ENCODE peak calls at places on chromosomes 1 and 21, in nine cellular contexts. One of them, this sample, is unnamed.

GRCh38 chr1:220043646-220044045 is 2.7 kb downstream of the EPRS1 start:
- DNase-seq in left kidney: no peak
- DNase-seq in CD8-positive, alpha-beta memory T cell: no peak
- DNase-seq in GM06990: no peak
- DNase-seq in colonic mucosa: no peak
- DNase-seq in NCI-H1092 treated with DMSO at 0.1 percent for 48 hours: no peak
- DNase-seq in MCF 10A: no peak
- DNase-seq in activated naive CD4-positive, alpha-beta T cell: no peak
- DNase-seq in fibroblast of the aortic adventitia: no peak
- DNase-seq in this sample: no peak

GRCh38 chr1:235113183-235113917 is 15.3 kb downstream of the TOMM20 start:
- DNase-seq in colonic mucosa: no peak
- DNase-seq in NCI-H1092 treated with DMSO at 0.1 percent for 48 hours: no peak
- DNase-seq in MCF 10A: no peak
- DNase-seq in fibroblast of the aortic adventitia: no peak
- DNase-seq in CD8-positive, alpha-beta memory T cell: no peak
- DNase-seq in left kidney: no peak
- DNase-seq in GM06990: no peak
- DNase-seq in activated naive CD4-positive, alpha-beta T cell: no peak
- DNase-seq in this sample: no peak

GRCh38 chr1:211527006-211527405 is 35.0 kb upstream of the RD3 start:
- DNase-seq in activated naive CD4-positive, alpha-beta T cell: no peak
- DNase-seq in CD8-positive, alpha-beta memory T cell: no peak
- DNase-seq in left kidney: no peak
- DNase-seq in MCF 10A: no peak
- DNase-seq in NCI-H1092 treated with DMSO at 0.1 percent for 48 hours: no peak
- DNase-seq in colonic mucosa: no peak
- DNase-seq in fibroblast of the aortic adventitia: no peak
- DNase-seq in GM06990: no peak
- DNase-seq in this sample: no peak

GRCh38 chr1:203078478-203078877 is 7.3 kb downstream of the MYOG start:
- DNase-seq in colonic mucosa: no peak
- DNase-seq in NCI-H1092 treated with DMSO at 0.1 percent for 48 hours: no peak
- DNase-seq in left kidney: no peak
- DNase-seq in MCF 10A: no peak
- DNase-seq in GM06990: no peak
- DNase-seq in fibroblast of the aortic adventitia: no peak
- DNase-seq in CD8-positive, alpha-beta memory T cell: no peak
- DNase-seq in activated naive CD4-positive, alpha-beta T cell: no peak
- DNase-seq in this sample: no peak

GRCh38 chr1:23980725-23981063 is 567 bp upstream of the SRSF10 start:
- DNase-seq in colonic mucosa: peak
- DNase-seq in GM06990: peak
- DNase-seq in fibroblast of the aortic adventitia: peak
- DNase-seq in CD8-positive, alpha-beta memory T cell: peak
- DNase-seq in MCF 10A: peak
- DNase-seq in left kidney: peak
- DNase-seq in NCI-H1092 treated with DMSO at 0.1 percent for 48 hours: no peak
- DNase-seq in activated naive CD4-positive, alpha-beta T cell: no peak
- DNase-seq in this sample: no peak

GRCh38 chr1:150808134-150808533 is at the start of gene CTSK:
- DNase-seq in left kidney: no peak
- DNase-seq in NCI-H1092 treated with DMSO at 0.1 percent for 48 hours: no peak
- DNase-seq in colonic mucosa: no peak
- DNase-seq in activated naive CD4-positive, alpha-beta T cell: no peak
- DNase-seq in MCF 10A: no peak
- DNase-seq in GM06990: no peak
- DNase-seq in fibroblast of the aortic adventitia: peak
- DNase-seq in CD8-positive, alpha-beta memory T cell: no peak
- DNase-seq in this sample: no peak

GRCh38 chr1:192270398-192270797 is 46.4 kb upstream of the RGS21 start:
- DNase-seq in fibroblast of the aortic adventitia: no peak
- DNase-seq in MCF 10A: no peak
- DNase-seq in colonic mucosa: no peak
- DNase-seq in GM06990: no peak
- DNase-seq in left kidney: no peak
- DNase-seq in NCI-H1092 treated with DMSO at 0.1 percent for 48 hours: no peak
- DNase-seq in activated naive CD4-positive, alpha-beta T cell: no peak
- DNase-seq in CD8-positive, alpha-beta memory T cell: no peak
- DNase-seq in this sample: no peak

GRCh38 chr1:21818661-21819060 is 6.6 kb downstream of the LDLRAD2 start:
- DNase-seq in activated naive CD4-positive, alpha-beta T cell: no peak
- DNase-seq in left kidney: peak
- DNase-seq in GM06990: no peak
- DNase-seq in CD8-positive, alpha-beta memory T cell: peak
- DNase-seq in fibroblast of the aortic adventitia: peak
- DNase-seq in NCI-H1092 treated with DMSO at 0.1 percent for 48 hours: no peak
- DNase-seq in MCF 10A: peak
- DNase-seq in colonic mucosa: peak
- DNase-seq in this sample: no peak

GRCh38 chr1:78339490-78339889 is 151.3 kb upstream of the PTGFR start:
- DNase-seq in GM06990: no peak
- DNase-seq in NCI-H1092 treated with DMSO at 0.1 percent for 48 hours: no peak
- DNase-seq in colonic mucosa: no peak
- DNase-seq in MCF 10A: peak
- DNase-seq in fibroblast of the aortic adventitia: peak
- DNase-seq in activated naive CD4-positive, alpha-beta T cell: no peak
- DNase-seq in left kidney: no peak
- DNase-seq in CD8-positive, alpha-beta memory T cell: no peak
- DNase-seq in this sample: no peak

GRCh38 chr21:43728467-43729390 is 9.8 kb downstream of the PDXK start:
- DNase-seq in left kidney: peak
- DNase-seq in MCF 10A: peak
- DNase-seq in NCI-H1092 treated with DMSO at 0.1 percent for 48 hours: peak
- DNase-seq in colonic mucosa: peak
- DNase-seq in GM06990: peak
- DNase-seq in fibroblast of the aortic adventitia: peak
- DNase-seq in activated naive CD4-positive, alpha-beta T cell: peak
- DNase-seq in CD8-positive, alpha-beta memory T cell: peak
- DNase-seq in this sample: peak

GRCh38 chr21:34073749-34074282 is 438 bp downstream of the MRPS6 start:
- DNase-seq in colonic mucosa: peak
- DNase-seq in activated naive CD4-positive, alpha-beta T cell: no peak
- DNase-seq in left kidney: peak
- DNase-seq in fibroblast of the aortic adventitia: no peak
- DNase-seq in GM06990: peak
- DNase-seq in NCI-H1092 treated with DMSO at 0.1 percent for 48 hours: peak
- DNase-seq in MCF 10A: peak
- DNase-seq in CD8-positive, alpha-beta memory T cell: no peak
- DNase-seq in this sample: peak

GRCh38 chr1:32266926-32267645 is 16.0 kb downstream of the LCK start:
- DNase-seq in NCI-H1092 treated with DMSO at 0.1 percent for 48 hours: no peak
- DNase-seq in CD8-positive, alpha-beta memory T cell: no peak
- DNase-seq in colonic mucosa: no peak
- DNase-seq in GM06990: no peak
- DNase-seq in activated naive CD4-positive, alpha-beta T cell: no peak
- DNase-seq in fibroblast of the aortic adventitia: peak
- DNase-seq in MCF 10A: no peak
- DNase-seq in left kidney: no peak
- DNase-seq in this sample: no peak

This sample was measured in T-helper 2 cell.